ENCODE peak calls at places on chromosomes 1 and 21, in eight cellular contexts. One of them, this sample, is unnamed.

GRCh38 chr1:24111998-24112380 is at the start of gene MYOM3:
- DNase-seq in uterus: no peak
- DNase-seq in neural crest cell: no peak
- DNase-seq in mesothelial cell of epicardium: no peak
- DNase-seq in HL-60: no peak
- DNase-seq in K562: no peak
- DNase-seq in astrocyte of the spinal cord: no peak
- DNase-seq in mammary epithelial cell: no peak
- DNase-seq in this sample: peak

GRCh38 chr1:11044086-11044848 is 2.8 kb downstream of the MASP2 start:
- DNase-seq in neural crest cell: no peak
- DNase-seq in astrocyte of the spinal cord: no peak
- DNase-seq in mammary epithelial cell: no peak
- DNase-seq in HL-60: no peak
- DNase-seq in uterus: peak
- DNase-seq in K562: no peak
- DNase-seq in mesothelial cell of epicardium: no peak
- DNase-seq in this sample: no peak

GRCh38 chr1:12722626-12723025 is 6.7 kb downstream of the AADACL3 start:
- DNase-seq in neural crest cell: no peak
- DNase-seq in astrocyte of the spinal cord: no peak
- DNase-seq in uterus: no peak
- DNase-seq in K562: no peak
- DNase-seq in HL-60: no peak
- DNase-seq in mesothelial cell of epicardium: no peak
- DNase-seq in mammary epithelial cell: no peak
- DNase-seq in this sample: peak

GRCh38 chr1:219660666-219661463 is 48.0 kb upstream of the ZC3H11B start:
- DNase-seq in uterus: peak
- DNase-seq in mammary epithelial cell: peak
- DNase-seq in neural crest cell: peak
- DNase-seq in HL-60: peak
- DNase-seq in K562: peak
- DNase-seq in mesothelial cell of epicardium: peak
- DNase-seq in astrocyte of the spinal cord: peak
- DNase-seq in this sample: peak

GRCh38 chr21:28893687-28894086 is 99.0 kb downstream of the LTN1 start:
- DNase-seq in astrocyte of the spinal cord: no peak
- DNase-seq in neural crest cell: no peak
- DNase-seq in mesothelial cell of epicardium: no peak
- DNase-seq in mammary epithelial cell: no peak
- DNase-seq in HL-60: no peak
- DNase-seq in uterus: no peak
- DNase-seq in K562: no peak
- DNase-seq in this sample: no peak

GRCh38 chr1:9716404-9717192 is 65.1 kb downstream of the PIK3CD start:
- DNase-seq in neural crest cell: no peak
- DNase-seq in uterus: no peak
- DNase-seq in HL-60: no peak
- DNase-seq in mammary epithelial cell: no peak
- DNase-seq in K562: peak
- DNase-seq in astrocyte of the spinal cord: no peak
- DNase-seq in mesothelial cell of epicardium: no peak
- DNase-seq in this sample: no peak

GRCh38 chr1:26785611-26786436 is 1.9 kb upstream of the PIGV start:
- DNase-seq in mammary epithelial cell: no peak
- DNase-seq in neural crest cell: no peak
- DNase-seq in mesothelial cell of epicardium: no peak
- DNase-seq in astrocyte of the spinal cord: peak
- DNase-seq in K562: no peak
- DNase-seq in HL-60: peak
- DNase-seq in uterus: no peak
- DNase-seq in this sample: no peak

GRCh38 chr1:202964755-202965440 is 2.2 kb downstream of the CYB5R1 start:
- DNase-seq in HL-60: no peak
- DNase-seq in mammary epithelial cell: peak
- DNase-seq in mesothelial cell of epicardium: no peak
- DNase-seq in K562: no peak
- DNase-seq in neural crest cell: no peak
- DNase-seq in astrocyte of the spinal cord: peak
- DNase-seq in uterus: no peak
- DNase-seq in this sample: peak

GRCh38 chr1:109370712-109371270 is 26.9 kb downstream of the SORT1 start:
- DNase-seq in mammary epithelial cell: peak
- DNase-seq in uterus: no peak
- DNase-seq in K562: no peak
- DNase-seq in HL-60: peak
- DNase-seq in mesothelial cell of epicardium: no peak
- DNase-seq in astrocyte of the spinal cord: peak
- DNase-seq in neural crest cell: no peak
- DNase-seq in this sample: peak

GRCh38 chr1:202716654-202717053 is 6.4 kb upstream of the SYT2 start:
- DNase-seq in uterus: no peak
- DNase-seq in neural crest cell: no peak
- DNase-seq in HL-60: no peak
- DNase-seq in mammary epithelial cell: no peak
- DNase-seq in astrocyte of the spinal cord: no peak
- DNase-seq in K562: no peak
- DNase-seq in mesothelial cell of epicardium: no peak
- DNase-seq in this sample: no peak

GRCh38 chr1:81228926-81229325 is 571.8 kb upstream of the ADGRL2 start:
- DNase-seq in astrocyte of the spinal cord: no peak
- DNase-seq in neural crest cell: no peak
- DNase-seq in mammary epithelial cell: no peak
- DNase-seq in K562: no peak
- DNase-seq in HL-60: no peak
- DNase-seq in mesothelial cell of epicardium: no peak
- DNase-seq in uterus: no peak
- DNase-seq in this sample: no peak

GRCh38 chr1:34266127-34266951 is 89.6 kb downstream of the C1orf94 start:
- DNase-seq in HL-60: no peak
- DNase-seq in uterus: no peak
- DNase-seq in mammary epithelial cell: no peak
- DNase-seq in neural crest cell: no peak
- DNase-seq in mesothelial cell of epicardium: no peak
- DNase-seq in astrocyte of the spinal cord: peak
- DNase-seq in K562: no peak
- DNase-seq in this sample: no peak

GRCh38 chr1:233587958-233588799 is 25.7 kb upstream of the KCNK1 start:
- DNase-seq in K562: no peak
- DNase-seq in mammary epithelial cell: no peak
- DNase-seq in uterus: no peak
- DNase-seq in mesothelial cell of epicardium: no peak
- DNase-seq in neural crest cell: no peak
- DNase-seq in astrocyte of the spinal cord: no peak
- DNase-seq in HL-60: no peak
- DNase-seq in this sample: no peak

GRCh38 chr21:45892156-45892919 is 89.2 kb upstream of the COL6A1 start:
- DNase-seq in K562: no peak
- DNase-seq in neural crest cell: no peak
- DNase-seq in astrocyte of the spinal cord: no peak
- DNase-seq in mesothelial cell of epicardium: no peak
- DNase-seq in uterus: no peak
- DNase-seq in HL-60: peak
- DNase-seq in mammary epithelial cell: no peak
- DNase-seq in this sample: no peak

GRCh38 chr1:158930504-158930903 is 848 bp upstream of the PYHIN1 start:
- DNase-seq in uterus: no peak
- DNase-seq in astrocyte of the spinal cord: no peak
- DNase-seq in mammary epithelial cell: no peak
- DNase-seq in neural crest cell: no peak
- DNase-seq in HL-60: no peak
- DNase-seq in mesothelial cell of epicardium: no peak
- DNase-seq in K562: no peak
- DNase-seq in this sample: no peak

GRCh38 chr1:198678901-198679329 is 40.1 kb downstream of the PTPRC start:
- DNase-seq in neural crest cell: no peak
- DNase-seq in mammary epithelial cell: no peak
- DNase-seq in K562: no peak
- DNase-seq in astrocyte of the spinal cord: no peak
- DNase-seq in uterus: no peak
- DNase-seq in mesothelial cell of epicardium: no peak
- DNase-seq in HL-60: no peak
- DNase-seq in this sample: no peak

GRCh38 chr1:221394011-221394544 is 347.8 kb downstream of the DUSP10 start:
- DNase-seq in K562: no peak
- DNase-seq in uterus: no peak
- DNase-seq in mesothelial cell of epicardium: no peak
- DNase-seq in HL-60: no peak
- DNase-seq in mammary epithelial cell: no peak
- DNase-seq in neural crest cell: no peak
- DNase-seq in astrocyte of the spinal cord: peak
- DNase-seq in this sample: peak

DNA sequence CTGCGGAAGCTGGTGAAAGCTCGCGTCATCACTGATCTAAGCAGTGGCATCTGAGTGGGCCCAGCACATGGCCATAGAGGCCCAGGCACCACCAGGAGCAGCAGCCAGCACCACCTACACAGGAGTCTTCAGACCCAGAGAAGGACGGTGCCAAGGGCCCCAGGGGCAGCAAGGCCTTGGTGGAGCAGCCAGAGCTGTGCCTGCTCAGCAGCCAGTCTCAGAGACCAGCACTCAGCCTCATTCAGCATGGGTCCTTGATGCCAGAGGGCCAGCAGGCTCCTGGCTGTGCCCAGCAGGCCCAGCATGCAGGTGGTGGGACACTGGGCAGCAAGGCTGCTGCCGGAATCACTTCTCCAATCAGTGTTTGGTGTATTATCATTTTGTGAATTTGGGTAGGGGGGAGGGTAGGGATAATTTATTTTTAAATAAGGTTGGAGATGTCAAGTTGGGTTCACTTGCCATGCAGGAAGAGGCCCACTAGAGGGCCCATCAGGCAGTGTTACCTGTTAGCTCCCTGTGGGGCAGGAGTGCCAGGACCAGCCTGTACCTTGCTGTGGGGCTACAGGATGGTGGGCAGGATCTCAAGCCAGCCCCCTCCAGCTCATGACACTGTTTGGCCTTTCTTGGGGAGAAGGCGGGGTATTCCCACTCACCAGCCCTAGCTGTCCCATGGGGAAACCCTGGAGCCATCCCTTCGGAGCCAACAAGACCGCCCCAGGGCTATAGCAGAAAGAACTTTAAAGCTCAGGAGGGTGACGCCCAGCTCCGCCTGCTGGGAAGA is 3.2 kb upstream of the ARTN start:
- DNase-seq in mammary epithelial cell: no peak
- DNase-seq in mesothelial cell of epicardium: no peak
- DNase-seq in HL-60: peak
- DNase-seq in K562: peak
- DNase-seq in neural crest cell: no peak
- DNase-seq in uterus: no peak
- DNase-seq in astrocyte of the spinal cord: no peak
- DNase-seq in this sample: peak
- TF ChIP-seq CTCF in mammary epithelial cell: peak
- TF ChIP-seq CTCF in mesothelial cell of epicardium: peak
- TF ChIP-seq CTCF in HL-60: no peak
- TF ChIP-seq CTCF in K562: peak
- TF ChIP-seq CTCF in neural crest cell: peak
- TF ChIP-seq CTCF in uterus: no peak
- TF ChIP-seq CTCF in astrocyte of the spinal cord: peak
- TF ChIP-seq CTCF in this sample: peak

DNA sequence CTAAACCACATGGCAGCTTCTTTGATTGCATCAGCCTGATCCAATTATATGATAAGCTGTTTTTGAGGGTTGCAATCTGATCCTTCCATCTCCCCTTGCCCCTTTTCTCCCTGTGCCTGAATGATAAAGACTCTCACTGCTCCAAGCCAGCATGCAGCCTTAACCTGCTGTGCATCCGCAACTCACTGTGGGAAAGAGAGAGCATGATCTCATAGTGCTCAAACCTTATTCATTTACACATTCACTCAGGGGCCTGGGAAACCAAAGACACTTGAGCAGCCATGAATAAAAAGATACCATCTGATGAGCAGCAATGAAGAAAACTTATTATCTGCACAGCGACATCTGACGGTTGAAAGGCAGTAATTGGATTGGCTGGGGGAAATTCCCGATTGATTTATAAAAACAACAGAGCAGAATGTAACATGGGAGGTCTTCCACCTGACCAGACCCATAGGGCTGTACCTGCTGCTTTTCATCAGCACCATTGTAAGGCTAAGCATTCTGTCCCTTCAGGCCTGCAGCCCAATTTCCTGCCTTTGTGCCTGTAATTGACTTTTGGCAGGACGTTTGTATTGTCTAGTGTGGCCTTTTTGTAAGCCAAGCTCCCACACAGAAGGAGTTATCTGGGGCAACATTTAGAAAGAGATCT is 62.5 kb downstream of the KIAA0040 start:
- DNase-seq in HL-60: no peak
- DNase-seq in astrocyte of the spinal cord: no peak
- DNase-seq in mesothelial cell of epicardium: no peak
- DNase-seq in uterus: no peak
- DNase-seq in neural crest cell: no peak
- DNase-seq in K562: peak
- DNase-seq in mammary epithelial cell: no peak
- DNase-seq in this sample: no peak
- TF ChIP-seq CTCF in HL-60: no peak
- TF ChIP-seq CTCF in astrocyte of the spinal cord: no peak
- TF ChIP-seq CTCF in mesothelial cell of epicardium: no peak
- TF ChIP-seq CTCF in uterus: no peak
- TF ChIP-seq CTCF in neural crest cell: peak
- TF ChIP-seq CTCF in K562: peak
- TF ChIP-seq CTCF in mammary epithelial cell: no peak
- TF ChIP-seq CTCF in this sample: no peak

GRCh38 chr1:226580625-226581270 is 32.2 kb downstream of the STUM start:
- DNase-seq in mesothelial cell of epicardium: no peak
- DNase-seq in mammary epithelial cell: no peak
- DNase-seq in uterus: no peak
- DNase-seq in K562: no peak
- DNase-seq in HL-60: no peak
- DNase-seq in astrocyte of the spinal cord: no peak
- DNase-seq in neural crest cell: no peak
- DNase-seq in this sample: no peak
- TF ChIP-seq CTCF in mesothelial cell of epicardium: no peak
- TF ChIP-seq CTCF in mammary epithelial cell: no peak
- TF ChIP-seq CTCF in uterus: no peak
- TF ChIP-seq CTCF in K562: no peak
- TF ChIP-seq CTCF in HL-60: no peak
- TF ChIP-seq CTCF in astrocyte of the spinal cord: no peak
- TF ChIP-seq CTCF in neural crest cell: no peak
- TF ChIP-seq CTCF in this sample: no peak

DNA sequence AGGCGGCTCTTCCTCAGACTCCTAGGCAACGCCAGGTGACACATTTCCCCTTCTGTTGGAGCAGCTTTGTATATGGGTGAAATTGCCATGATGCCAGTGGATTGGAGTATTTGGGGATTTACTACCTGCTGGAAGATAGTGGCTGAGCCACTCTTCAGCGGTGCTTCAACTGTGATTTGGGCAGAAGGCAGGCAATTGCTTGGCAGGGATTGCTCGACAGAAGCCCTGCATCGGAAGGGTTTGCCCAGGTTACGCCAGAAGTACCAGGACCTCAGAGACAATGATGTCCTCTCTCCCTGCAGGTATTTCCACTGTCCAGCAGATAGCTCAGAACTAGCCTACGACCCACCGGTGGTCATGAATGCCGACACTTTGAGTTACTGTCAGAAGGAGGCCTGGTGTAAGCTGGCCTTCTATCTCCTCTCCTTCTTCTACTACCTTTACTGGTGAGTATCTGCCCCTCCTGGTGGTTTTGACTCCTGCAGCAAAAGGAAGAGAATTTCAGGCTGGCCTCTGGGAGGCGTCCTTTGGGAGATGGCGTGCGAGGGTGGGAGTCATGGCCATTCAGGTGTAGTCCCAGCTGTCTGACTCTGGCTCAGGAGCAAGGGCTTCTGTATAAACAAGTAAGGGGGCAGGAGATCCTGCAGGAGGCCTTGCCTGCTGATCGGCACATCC is 118.3 kb downstream of the CNIH3 start:
- DNase-seq in uterus: no peak
- DNase-seq in astrocyte of the spinal cord: no peak
- DNase-seq in K562: peak
- DNase-seq in neural crest cell: no peak
- DNase-seq in mammary epithelial cell: no peak
- DNase-seq in mesothelial cell of epicardium: no peak
- DNase-seq in HL-60: no peak
- DNase-seq in this sample: no peak
- TF ChIP-seq CTCF in uterus: no peak
- TF ChIP-seq CTCF in astrocyte of the spinal cord: peak
- TF ChIP-seq CTCF in K562: peak
- TF ChIP-seq CTCF in neural crest cell: peak
- TF ChIP-seq CTCF in mammary epithelial cell: peak
- TF ChIP-seq CTCF in mesothelial cell of epicardium: no peak
- TF ChIP-seq CTCF in HL-60: no peak
- TF ChIP-seq CTCF in this sample: peak

This sample was measured in epithelial cell of esophagus.